ENCODE peak calls at places on chromosomes 6 and 20, in eight cellular contexts. X is A549, Q is stomach, M is HepG2, U is H1, I is SK-N-SH, J is tibial nerve, R is GM12878. L is an unnamed sample.

GRCh38 chr20:40189621-40190020 is 499.4 kb downstream of the MAFB start:
- DNase-seq in Q (no peak), I (no peak), X (no peak), M (no peak), J (no peak), U (no peak), R (no peak), L (no peak)

GRCh38 chr6:11584264-11584663 is 46.7 kb downstream of the TMEM170B start:
- DNase-seq in Q (no peak), M (no peak), J (no peak), U (no peak), X (no peak), R (no peak), I (no peak), L (no peak)

GRCh38 chr20:13105071-13105470 is 96.3 kb downstream of the SPTLC3 start:
- DNase-seq in J (no peak), R (no peak), I (no peak), U (no peak), M (no peak), Q (no peak), X (no peak), L (no peak)

GRCh38 chr20:25233016-25233772 is 14.7 kb upstream of the PYGB start:
- DNase-seq in X (peak), U (no peak), I (no peak), R (no peak), M (peak), J (peak), Q (peak), L (peak)

GRCh38 chr6:128600397-128600951 is 80.1 kb upstream of the PTPRK start:
- DNase-seq in I (peak), J (no peak), R (peak), Q (no peak), M (no peak), X (peak), U (no peak), L (no peak)

GRCh38 chr20:54822407-54822806 is 347.0 kb downstream of the DOK5 start:
- DNase-seq in I (no peak), R (no peak), J (no peak), X (no peak), U (no peak), M (no peak), Q (no peak), L (no peak)

GRCh38 chr6:155442562-155442961 is 13.1 kb downstream of the NOX3 start:
- DNase-seq in M (no peak), J (no peak), U (no peak), Q (no peak), I (peak), X (no peak), R (no peak), L (no peak)

GRCh38 chr20:40438161-40438835 is 250.7 kb downstream of the MAFB start:
- DNase-seq in U (no peak), R (no peak), I (no peak), J (no peak), M (no peak), Q (no peak), X (no peak), L (no peak)

GRCh38 chr6:169656626-169657610 is 44.9 kb downstream of the WDR27 start:
- DNase-seq in Q (no peak), J (no peak), R (no peak), U (no peak), I (no peak), M (no peak), X (no peak), L (no peak)

GRCh38 chr6:52712136-52712535 is 41.2 kb downstream of the TMEM14A start:
- DNase-seq in R (no peak), M (no peak), X (no peak), I (no peak), U (no peak), Q (no peak), J (no peak), L (no peak)

GRCh38 chr20:53349730-53350129 is 243.9 kb downstream of the ZNF217 start:
- DNase-seq in Q (no peak), I (no peak), J (no peak), U (no peak), M (no peak), R (no peak), X (no peak), L (no peak)

GRCh38 chr6:135147637-135148592 is 33.2 kb upstream of the MYB start:
- DNase-seq in X (no peak), M (no peak), Q (no peak), U (no peak), I (no peak), R (no peak), J (no peak), L (no peak)

GRCh38 chr6:72140795-72141194 is 254.4 kb downstream of the RIMS1 start:
- DNase-seq in U (no peak), I (no peak), M (no peak), J (no peak), R (no peak), X (no peak), Q (no peak), L (no peak)

GRCh38 chr6:145506554-145506953 is 228.8 kb downstream of the EPM2A start:
- DNase-seq in I (no peak), Q (peak), J (no peak), U (no peak), R (no peak), X (no peak), M (no peak), L (no peak)

GRCh38 chr6:46312657-46313056 is 141.9 kb upstream of the ENPP5 start:
- DNase-seq in U (no peak), Q (no peak), J (no peak), X (no peak), M (no peak), I (no peak), R (no peak), L (no peak)

GRCh38 chr20:57159945-57160610 is 106.4 kb downstream of the BMP7 start:
- DNase-seq in J (no peak), U (no peak), X (no peak), M (no peak), Q (no peak), I (no peak), R (no peak), L (no peak)

GRCh38 chr20:43492101-43492500 is 15.4 kb upstream of the L3MBTL1 start:
- DNase-seq in U (no peak), X (no peak), M (no peak), R (peak), I (no peak), Q (no peak), J (no peak), L (no peak)

GRCh38 chr20:51553897-51554504 is 11.5 kb upstream of the NFATC2 start:
- DNase-seq in X (no peak), U (no peak), J (no peak), I (no peak), R (no peak), Q (no peak), M (no peak), L (no peak)

GRCh38 chr6:163603395-163603794 is 188.9 kb downstream of the QKI start:
- DNase-seq in J (no peak), M (no peak), U (no peak), X (no peak), R (no peak), I (no peak), Q (no peak), L (no peak)

GRCh38 chr20:45987108-45987780 is 15.2 kb upstream of the ZNF335 start:
- DNase-seq in R (no peak), U (peak), X (peak), I (peak), J (peak), M (peak), Q (peak), L (peak)

GRCh38 chr6:136587527-136587926 is 37.3 kb upstream of the MAP7 start:
- DNase-seq in M (no peak), R (no peak), X (no peak), U (no peak), Q (no peak), I (no peak), J (no peak), L (no peak)

GRCh38 chr20:40319741-40320499 is 369.1 kb downstream of the MAFB start:
- DNase-seq in X (no peak), I (peak), J (no peak), R (no peak), U (no peak), Q (no peak), M (no peak), L (no peak)

GRCh38 chr6:165774903-165775608 is 112.0 kb upstream of the PDE10A start:
- DNase-seq in M (peak), R (no peak), I (no peak), J (peak), X (no peak), U (no peak), Q (no peak), L (no peak)

GRCh38 chr20:35601021-35601973 is 14.3 kb upstream of the SPAG4 start:
- DNase-seq in R (no peak), I (peak), J (peak), Q (peak), U (peak), M (peak), X (peak), L (peak)

GRCh38 chr20:18019068-18019467 is 38.6 kb downstream of the OVOL2 start:
- DNase-seq in M (peak), Q (no peak), I (peak), X (peak), U (no peak), R (no peak), J (no peak), L (no peak)

GRCh38 chr6:149203509-149203908 is 114.0 kb upstream of the TAB2 start:
- DNase-seq in J (no peak), X (no peak), U (no peak), I (no peak), Q (no peak), M (no peak), R (no peak), L (no peak)

GRCh38 chr20:46572181-46572580 is 21.7 kb upstream of the OCSTAMP start:
- DNase-seq in J (no peak), X (no peak), R (no peak), M (no peak), I (peak), Q (peak), U (no peak), L (peak)

GRCh38 chr20:58065508-58066361 is 162.7 kb downstream of the ANKRD60 start:
- DNase-seq in I (no peak), X (no peak), U (peak), R (no peak), J (no peak), M (no peak), Q (no peak), L (no peak)

GRCh38 chr6:6283747-6284146 is 36.7 kb downstream of the F13A1 start:
- DNase-seq in U (no peak), I (no peak), M (no peak), J (no peak), R (no peak), X (no peak), Q (no peak), L (no peak)

GRCh38 chr6:50333696-50334095 is 284.0 kb upstream of the DEFB112 start:
- DNase-seq in I (no peak), M (no peak), J (no peak), X (no peak), Q (no peak), U (no peak), R (no peak), L (no peak)

GRCh38 chr20:32959351-32960221 is 44.6 kb downstream of the SUN5 start:
- DNase-seq in J (no peak), Q (no peak), U (peak), X (no peak), R (no peak), I (no peak), M (no peak), L (no peak)

GRCh38 chr6:81761197-81761596 is 8.7 kb upstream of the TENT5A start:
- DNase-seq in X (no peak), Q (no peak), J (no peak), M (no peak), U (no peak), R (no peak), I (no peak), L (no peak)
- TF ChIP-seq EP300 in X (no peak), Q (no peak), J (no peak), M (no peak), U (no peak), R (no peak), I (peak), L (no peak)

GRCh38 chr20:48180637-48181036 is 395.4 kb upstream of the SULF2 start:
- DNase-seq in R (no peak), I (no peak), J (no peak), X (no peak), U (no peak), M (peak), Q (no peak), L (no peak)

GRCh38 chr20:48178607-48179006 is 393.3 kb upstream of the SULF2 start:
- DNase-seq in R (no peak), M (no peak), I (no peak), U (no peak), Q (no peak), X (no peak), J (no peak), L (no peak)

GRCh38 chr20:48181536-48181935 is 396.3 kb upstream of the SULF2 start:
- DNase-seq in I (no peak), R (no peak), U (no peak), X (no peak), M (no peak), J (no peak), Q (no peak), L (no peak)

GRCh38 chr20:48177058-48177457 is 391.8 kb upstream of the SULF2 start:
- DNase-seq in U (no peak), X (no peak), M (no peak), Q (no peak), I (no peak), J (no peak), R (no peak), L (peak)

GRCh38 chr20:48180039-48180438 is 394.8 kb upstream of the SULF2 start:
- DNase-seq in U (no peak), Q (no peak), X (peak), M (peak), R (no peak), I (no peak), J (no peak), L (no peak)
- TF ChIP-seq EP300 in U (no peak), Q (no peak), X (no peak), M (no peak), R (no peak), I (no peak), J (no peak), L (no peak)

DNA sequence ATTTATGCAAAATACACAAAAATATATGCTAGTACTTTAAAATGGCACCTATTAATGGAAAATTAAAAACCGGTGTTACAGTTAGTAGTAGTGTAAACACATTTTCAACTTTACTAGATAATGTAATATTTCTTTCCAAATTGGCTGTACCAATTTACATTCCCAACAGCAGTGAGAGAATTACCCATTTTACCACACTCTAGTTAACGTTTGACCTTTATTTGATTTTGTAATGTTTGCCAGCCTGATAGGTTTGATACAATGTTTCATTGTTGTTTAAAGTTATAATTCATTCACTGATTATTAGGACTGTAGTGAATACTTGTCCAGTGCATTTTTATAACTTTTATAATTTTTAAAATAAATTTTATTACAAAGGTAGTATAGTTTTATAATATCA is 182.1 kb downstream of the EYA4 start:
- DNase-seq in X (no peak), I (no peak), U (no peak), J (no peak), M (no peak), R (no peak), Q (no peak), L (no peak)
- TF ChIP-seq EP300 in X (no peak), I (no peak), U (no peak), J (no peak), M (no peak), R (no peak), Q (no peak), L (no peak)

DNA sequence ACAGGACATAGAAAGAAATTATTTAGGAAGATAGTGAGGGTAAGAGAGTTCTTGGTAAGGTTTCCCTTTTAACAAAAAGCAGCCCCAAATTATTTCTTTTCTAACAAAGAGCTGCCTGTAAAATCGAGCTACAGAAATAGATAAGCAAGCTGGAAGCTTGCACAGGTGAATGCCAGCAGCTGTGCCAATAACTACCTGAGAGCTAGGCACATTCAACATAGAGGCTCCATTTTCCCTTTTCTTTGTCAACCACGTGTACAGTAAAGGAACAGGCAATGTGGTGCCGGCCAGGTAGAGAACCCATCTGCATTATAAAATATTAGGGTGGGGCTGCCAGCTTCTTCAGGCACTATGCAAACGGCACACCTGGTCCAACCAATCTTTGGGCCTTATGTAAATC is 341.6 kb upstream of the JAG1 start:
- DNase-seq in Q (no peak), J (no peak), M (no peak), I (no peak), R (no peak), X (no peak), U (no peak), L (no peak)
- TF ChIP-seq EP300 in Q (no peak), J (no peak), M (no peak), I (no peak), R (no peak), X (no peak), U (no peak), L (no peak)

DNA sequence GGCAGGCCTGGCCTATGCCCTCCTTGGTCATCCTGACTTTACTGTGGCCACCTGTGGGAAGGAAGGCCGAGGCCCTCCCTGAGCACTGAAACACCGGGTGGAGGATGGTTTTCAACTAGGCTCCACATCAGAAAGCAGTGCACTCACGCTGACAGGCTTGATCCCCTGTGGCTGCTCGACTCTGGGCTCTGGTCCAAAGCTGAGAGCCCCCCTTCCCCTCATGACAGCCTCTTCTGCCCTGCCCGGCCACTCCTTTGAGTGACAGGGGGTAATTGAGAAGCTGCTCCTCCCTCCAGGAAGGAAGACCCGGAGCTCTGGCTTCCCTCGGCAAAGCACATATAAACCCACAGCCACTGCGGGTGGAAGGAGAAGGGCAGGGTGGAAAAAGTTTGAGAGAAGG is 43.6 kb downstream of the MUC22 start:
- DNase-seq in R (no peak), J (no peak), I (no peak), U (no peak), M (no peak), X (no peak), Q (no peak), L (no peak)
- TF ChIP-seq EP300 in R (no peak), J (no peak), I (no peak), U (no peak), M (no peak), X (no peak), Q (no peak), L (no peak)

DNA sequence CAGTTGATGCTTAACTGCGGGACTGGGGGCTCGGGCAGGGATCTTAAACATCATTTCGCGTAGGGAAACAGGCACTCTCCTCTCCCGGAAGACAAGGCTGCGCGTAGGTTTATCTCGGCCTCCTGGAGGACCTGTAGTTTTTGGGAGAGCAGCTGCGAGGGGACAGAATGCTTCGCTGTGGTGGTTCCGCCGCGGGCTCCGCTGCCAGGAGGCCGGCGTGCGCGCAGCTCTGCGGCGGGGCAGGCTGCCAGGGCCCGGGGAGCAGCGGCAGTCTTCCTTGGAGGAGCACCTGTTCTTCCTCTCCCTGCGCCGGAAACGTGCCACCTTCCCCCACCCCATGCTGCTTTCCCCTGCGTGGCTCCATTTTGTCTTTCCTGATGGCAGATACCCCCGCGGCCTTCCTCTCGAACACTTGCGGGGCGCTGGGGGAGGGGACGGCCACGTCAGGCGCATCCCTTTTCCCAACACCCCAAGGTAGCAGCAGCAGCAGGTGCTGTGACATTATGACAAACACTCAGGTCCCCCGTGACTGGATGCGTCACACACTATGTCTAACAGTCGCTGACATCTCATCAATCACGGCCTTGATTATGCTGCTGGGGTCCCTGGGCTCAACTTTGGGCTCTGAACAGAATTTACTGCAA is 230.7 kb upstream of the BTBD3 start:
- DNase-seq in I (no peak), M (no peak), Q (peak), J (no peak), X (no peak), U (peak), R (no peak), L (no peak)
- TF ChIP-seq EP300 in I (no peak), M (no peak), Q (no peak), J (no peak), X (no peak), U (no peak), R (no peak), L (no peak)

GRCh38 chr6:150228067-150228733 is 85.4 kb downstream of the PPP1R14C start:
- DNase-seq in X (no peak), M (no peak), Q (no peak), R (no peak), U (no peak), J (no peak), I (no peak), L (no peak)

GRCh38 chr6:150233797-150234399 is 91.1 kb downstream of the PPP1R14C start:
- DNase-seq in J (no peak), R (no peak), M (no peak), X (no peak), U (no peak), Q (no peak), I (no peak), L (no peak)

GRCh38 chr6:150231456-150231855 is 88.6 kb downstream of the PPP1R14C start:
- DNase-seq in M (no peak), R (no peak), I (no peak), J (no peak), X (no peak), U (no peak), Q (no peak), L (no peak)

GRCh38 chr6:150230877-150231428 is 88.1 kb downstream of the PPP1R14C start:
- DNase-seq in X (no peak), U (no peak), J (no peak), I (no peak), Q (no peak), R (no peak), M (no peak), L (no peak)

GRCh38 chr6:150229775-150230561 is 87.1 kb downstream of the PPP1R14C start:
- DNase-seq in U (no peak), M (no peak), Q (no peak), I (no peak), R (no peak), J (no peak), X (no peak), L (no peak)
- TF ChIP-seq EP300 in U (no peak), M (no peak), Q (no peak), I (no peak), R (no peak), J (no peak), X (no peak), L (no peak)

L was measured in ovary.